ENCODE peak calls at places on chromosomes 13 and 19, in ten cellular contexts. W is stomach, U is transverse colon, O is HL-60, H is GM23338, M is suprapubic skin, I is SK-N-MC, R is sigmoid colon, T is breast epithelium, N is endothelial cell of umbilical vein. A is an unnamed sample.

GRCh38 chr13:113666951-113667701 is at the start of gene GRK1:
- DNase-seq in N (no peak), W (peak), H (no peak), I (no peak), O (no peak), T (peak), M (peak), R (peak), U (peak), A (peak)

GRCh38 chr19:33697766-33698165 is 76.0 kb downstream of the CHST8 start:
- DNase-seq in U (no peak), M (peak), I (no peak), H (no peak), O (no peak), W (no peak), R (no peak), N (no peak), T (no peak), A (peak)

GRCh38 chr19:17448190-17448967 is at the start of gene TMEM221:
- DNase-seq in I (no peak), U (peak), M (no peak), R (peak), T (no peak), W (peak), O (peak), N (no peak), H (peak), A (peak)

GRCh38 chr13:101739382-101740178 is 287.1 kb downstream of the ITGBL1 start:
- DNase-seq in W (no peak), T (no peak), I (no peak), H (no peak), O (no peak), U (no peak), N (no peak), M (no peak), R (no peak), A (no peak)

GRCh38 chr13:49580980-49581680 is 4.2 kb downstream of the RCBTB1 start:
- DNase-seq in M (no peak), R (no peak), N (no peak), T (no peak), H (no peak), W (no peak), U (no peak), I (no peak), O (no peak), A (no peak)

GRCh38 chr19:45103200-45103624 is 10.2 kb downstream of the PPP1R37 start:
- DNase-seq in R (peak), M (no peak), O (no peak), H (no peak), U (no peak), T (no peak), I (no peak), N (no peak), W (no peak), A (peak)

GRCh38 chr19:4694211-4694987 is 24.3 kb upstream of the MYDGF start:
- DNase-seq in U (peak), O (no peak), N (peak), W (peak), M (peak), R (peak), I (peak), H (no peak), T (peak), A (no peak)

GRCh38 chr13:113545455-113545930 is 39.1 kb upstream of the TFDP1 start:
- DNase-seq in H (no peak), M (peak), O (no peak), U (peak), T (peak), I (peak), N (peak), W (no peak), R (no peak), A (peak)

GRCh38 chr13:20426766-20427448 is 98.8 kb downstream of the CRYL1 start:
- DNase-seq in I (no peak), M (no peak), U (no peak), R (no peak), O (no peak), T (no peak), H (no peak), N (no peak), W (no peak), A (no peak)

GRCh38 chr19:30227661-30228112 is 144.5 kb upstream of the ZNF536 start:
- DNase-seq in T (peak), N (peak), W (peak), O (no peak), R (peak), U (peak), I (no peak), H (peak), M (no peak), A (peak)

GRCh38 chr19:44747739-44748425 is 626 bp upstream of the BCL3 start:
- DNase-seq in T (no peak), M (peak), W (peak), O (peak), R (peak), N (peak), I (no peak), U (peak), H (peak), A (peak)

GRCh38 chr19:18741566-18742121 is 49.5 kb downstream of the COMP start:
- DNase-seq in M (no peak), O (no peak), W (peak), I (no peak), N (no peak), U (peak), R (no peak), T (peak), H (no peak), A (no peak)

GRCh38 chr13:25733061-25733491 is 318.7 kb downstream of the SHISA2 start:
- DNase-seq in O (no peak), T (no peak), M (no peak), U (no peak), H (no peak), R (no peak), W (no peak), I (no peak), N (no peak), A (no peak)

GRCh38 chr19:50794074-50794777 is 4.0 kb downstream of the ACP4 start:
- DNase-seq in U (peak), T (no peak), N (no peak), I (no peak), W (no peak), H (no peak), M (no peak), R (no peak), O (no peak), A (no peak)

GRCh38 chr19:29966594-29967249 is 24.7 kb downstream of the URI1 start:
- DNase-seq in T (no peak), I (no peak), R (no peak), M (no peak), W (no peak), O (no peak), N (peak), U (no peak), H (peak), A (no peak)

GRCh38 chr19:12767666-12768065 is 7.7 kb downstream of the HOOK2 start:
- DNase-seq in U (no peak), N (no peak), W (no peak), H (no peak), M (no peak), O (no peak), R (no peak), I (no peak), T (no peak), A (no peak)

DNA sequence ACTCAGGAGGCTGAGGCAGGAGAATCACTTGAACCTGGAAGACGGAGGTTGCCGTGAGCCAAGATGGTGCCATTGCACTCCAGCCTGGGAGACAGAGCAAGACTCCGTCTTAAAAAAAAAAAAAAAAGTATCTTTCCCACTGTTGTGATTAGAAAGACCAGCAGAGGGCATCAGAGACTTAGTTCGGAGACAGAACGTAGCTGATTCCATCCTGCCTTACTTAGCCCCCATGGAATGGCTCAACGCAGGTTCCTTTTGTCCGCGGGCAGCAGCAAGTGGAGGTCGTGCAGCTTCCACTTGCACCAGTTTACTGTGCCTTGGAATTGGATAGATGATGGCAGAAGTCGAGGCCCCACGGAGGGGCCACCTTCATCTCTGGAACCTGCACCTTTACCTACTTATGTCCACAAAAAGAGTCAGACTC is 8.1 kb downstream of the TIMM29 start:
- DNase-seq in W (peak), I (peak), M (no peak), U (peak), O (peak), T (no peak), R (no peak), N (peak), H (peak), A (no peak)
- TF ChIP-seq POLR2AphosphoS5 in W (no peak), I (no peak), M (no peak), U (no peak), O (no peak), T (peak), R (no peak), N (no peak), H (no peak), A (no peak)

GRCh38 chr19:46944918-46945628 is 74.6 kb upstream of the NPAS1 start:
- DNase-seq in U (peak), W (no peak), T (no peak), O (no peak), H (peak), M (no peak), N (peak), R (peak), I (no peak), A (no peak)
- H3K27ac ChIP-seq in U (peak), W (peak), T (peak), O (no peak), H (peak), M (peak), N (no peak), R (peak), I (peak), A (peak)

GRCh38 chr13:95865080-95865597 is 188.1 kb downstream of the UGGT2 start:
- DNase-seq in N (no peak), T (no peak), W (no peak), O (no peak), U (no peak), I (no peak), R (no peak), H (no peak), M (no peak), A (no peak)

GRCh38 chr13:95858286-95859075 is 181.5 kb downstream of the DNAJC3 start:
- DNase-seq in M (no peak), W (no peak), O (peak), T (no peak), R (no peak), H (no peak), N (peak), U (no peak), I (no peak), A (no peak)

DNA sequence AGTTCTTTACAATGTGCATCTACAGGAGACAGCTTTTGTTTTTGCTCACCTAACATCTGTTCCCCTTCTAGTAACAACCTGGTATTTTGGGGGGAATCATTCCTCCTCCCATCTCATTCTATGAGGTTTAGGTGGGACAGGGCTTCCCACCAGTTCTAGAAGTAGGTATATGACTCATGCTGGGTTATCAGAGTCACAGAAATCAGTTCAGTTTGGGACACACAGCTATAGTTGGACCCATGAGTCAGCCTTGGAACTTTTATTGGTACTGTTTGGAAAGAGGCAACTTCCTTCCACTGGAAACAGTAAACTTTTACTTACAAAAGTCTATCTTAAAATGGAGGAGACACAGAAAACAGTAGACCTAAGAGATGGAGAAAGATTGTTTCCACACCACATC is 185.5 kb downstream of the DNAJC3 start:
- DNase-seq in W (no peak), T (no peak), N (peak), M (no peak), U (no peak), R (no peak), O (no peak), I (no peak), H (no peak), A (no peak)
- TF ChIP-seq POLR2AphosphoS5 in W (no peak), T (no peak), N (no peak), M (no peak), U (no peak), R (no peak), O (no peak), I (no peak), H (no peak), A (no peak)

DNA sequence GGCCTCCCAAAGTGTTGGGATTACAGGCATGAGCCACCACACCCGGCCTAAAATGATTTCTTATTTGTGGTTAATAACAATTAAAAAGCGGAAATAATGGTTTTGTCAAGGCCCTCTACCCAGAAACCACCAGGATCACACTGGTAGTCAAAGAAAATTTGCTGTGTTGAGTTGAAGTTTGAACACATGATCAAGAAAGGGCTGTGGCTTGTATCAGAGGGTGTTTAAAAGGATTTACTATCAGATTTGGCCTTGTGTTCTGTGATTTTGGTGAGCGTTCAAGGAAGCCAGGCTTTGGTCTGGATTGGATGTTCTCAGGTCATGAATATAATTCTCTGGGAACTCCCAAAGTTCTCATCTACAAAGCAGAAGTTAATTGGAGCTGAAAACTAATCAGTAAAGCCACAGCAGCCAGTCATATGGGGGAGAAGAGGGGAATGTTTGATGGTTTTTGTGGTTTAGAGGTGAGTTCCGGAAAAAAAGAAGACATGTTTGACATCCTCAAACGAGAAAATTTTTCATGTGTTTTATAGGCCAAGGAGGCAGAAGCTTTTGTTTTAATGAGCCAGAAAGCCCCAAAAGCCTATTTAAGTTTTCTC is 10.6 kb upstream of the ZNF556 start:
- DNase-seq in O (no peak), H (no peak), M (no peak), I (no peak), W (no peak), N (no peak), T (no peak), U (no peak), R (no peak), A (no peak)
- H3K27ac ChIP-seq in O (no peak), H (no peak), M (no peak), I (no peak), W (no peak), N (no peak), T (no peak), U (no peak), R (no peak), A (no peak)

GRCh38 chr19:1896508-1896907 is 8.7 kb upstream of the ADAT3 start:
- DNase-seq in H (no peak), I (no peak), W (no peak), T (no peak), R (no peak), M (no peak), O (no peak), U (no peak), N (no peak), A (no peak)
- TF ChIP-seq POLR2AphosphoS5 in H (no peak), I (no peak), W (no peak), T (no peak), R (no peak), M (no peak), O (no peak), U (no peak), N (no peak), A (no peak)